ENCODE peak calls at places on chromosomes 12 and 14, in ten cellular contexts. One of them, this sample, is unnamed.

GRCh38 chr14:60648934-60649814 is at the start of gene SIX1:
- DNase-seq in fibroblast of lung: peak
- DNase-seq in SHP77: peak
- DNase-seq in endothelial cell of umbilical vein: peak
- DNase-seq in kidney tubule cell: peak
- DNase-seq in amygdala: no peak
- DNase-seq in activated T-cell treated with anti-CD3 and anti-CD28 coated beads for 1 hour: no peak
- DNase-seq in endodermal cell: peak
- DNase-seq in activated CD4-positive, CD25-positive, alpha-beta regulatory T cell treated with anti-CD3 and anti-CD28 coated beads, Interleukin-2, amount 50 U/mL, for 72 hours: no peak
- DNase-seq in HT-29: no peak
- DNase-seq in this sample: peak

GRCh38 chr12:119206348-119207075 is 27.8 kb downstream of the HSPB8 start:
- DNase-seq in SHP77: no peak
- DNase-seq in activated T-cell treated with anti-CD3 and anti-CD28 coated beads for 1 hour: no peak
- DNase-seq in HT-29: no peak
- DNase-seq in kidney tubule cell: no peak
- DNase-seq in amygdala: no peak
- DNase-seq in endothelial cell of umbilical vein: no peak
- DNase-seq in fibroblast of lung: no peak
- DNase-seq in endodermal cell: peak
- DNase-seq in activated CD4-positive, CD25-positive, alpha-beta regulatory T cell treated with anti-CD3 and anti-CD28 coated beads, Interleukin-2, amount 50 U/mL, for 72 hours: no peak
- DNase-seq in this sample: peak

GRCh38 chr12:124418791-124419190 is 123.9 kb downstream of the RFLNA start:
- DNase-seq in endothelial cell of umbilical vein: no peak
- DNase-seq in HT-29: no peak
- DNase-seq in kidney tubule cell: no peak
- DNase-seq in activated T-cell treated with anti-CD3 and anti-CD28 coated beads for 1 hour: no peak
- DNase-seq in amygdala: no peak
- DNase-seq in activated CD4-positive, CD25-positive, alpha-beta regulatory T cell treated with anti-CD3 and anti-CD28 coated beads, Interleukin-2, amount 50 U/mL, for 72 hours: no peak
- DNase-seq in endodermal cell: no peak
- DNase-seq in SHP77: no peak
- DNase-seq in fibroblast of lung: no peak
- DNase-seq in this sample: no peak

GRCh38 chr14:50001999-50002925 is 109.4 kb downstream of the ARF6 start:
- DNase-seq in SHP77: no peak
- DNase-seq in amygdala: no peak
- DNase-seq in endodermal cell: peak
- DNase-seq in activated CD4-positive, CD25-positive, alpha-beta regulatory T cell treated with anti-CD3 and anti-CD28 coated beads, Interleukin-2, amount 50 U/mL, for 72 hours: peak
- DNase-seq in kidney tubule cell: no peak
- DNase-seq in endothelial cell of umbilical vein: no peak
- DNase-seq in activated T-cell treated with anti-CD3 and anti-CD28 coated beads for 1 hour: peak
- DNase-seq in HT-29: peak
- DNase-seq in fibroblast of lung: no peak
- DNase-seq in this sample: no peak

GRCh38 chr14:33404964-33405574 is 466.4 kb downstream of the NPAS3 start:
- DNase-seq in fibroblast of lung: no peak
- DNase-seq in activated CD4-positive, CD25-positive, alpha-beta regulatory T cell treated with anti-CD3 and anti-CD28 coated beads, Interleukin-2, amount 50 U/mL, for 72 hours: no peak
- DNase-seq in activated T-cell treated with anti-CD3 and anti-CD28 coated beads for 1 hour: no peak
- DNase-seq in endodermal cell: peak
- DNase-seq in endothelial cell of umbilical vein: no peak
- DNase-seq in amygdala: no peak
- DNase-seq in kidney tubule cell: no peak
- DNase-seq in HT-29: no peak
- DNase-seq in SHP77: no peak
- DNase-seq in this sample: no peak

GRCh38 chr14:95024380-95024779 is 132.9 kb downstream of the DICER1 start:
- DNase-seq in SHP77: no peak
- DNase-seq in kidney tubule cell: no peak
- DNase-seq in endothelial cell of umbilical vein: no peak
- DNase-seq in activated T-cell treated with anti-CD3 and anti-CD28 coated beads for 1 hour: no peak
- DNase-seq in amygdala: no peak
- DNase-seq in fibroblast of lung: no peak
- DNase-seq in HT-29: no peak
- DNase-seq in endodermal cell: no peak
- DNase-seq in activated CD4-positive, CD25-positive, alpha-beta regulatory T cell treated with anti-CD3 and anti-CD28 coated beads, Interleukin-2, amount 50 U/mL, for 72 hours: no peak
- DNase-seq in this sample: no peak

GRCh38 chr14:95293474-95293873 is 26.2 kb downstream of the CLMN start:
- DNase-seq in endodermal cell: no peak
- DNase-seq in SHP77: no peak
- DNase-seq in activated CD4-positive, CD25-positive, alpha-beta regulatory T cell treated with anti-CD3 and anti-CD28 coated beads, Interleukin-2, amount 50 U/mL, for 72 hours: no peak
- DNase-seq in fibroblast of lung: no peak
- DNase-seq in endothelial cell of umbilical vein: no peak
- DNase-seq in kidney tubule cell: no peak
- DNase-seq in HT-29: no peak
- DNase-seq in activated T-cell treated with anti-CD3 and anti-CD28 coated beads for 1 hour: no peak
- DNase-seq in amygdala: no peak
- DNase-seq in this sample: no peak

GRCh38 chr14:59739794-59740193 is 130.8 kb downstream of the RTN1 start:
- DNase-seq in SHP77: no peak
- DNase-seq in HT-29: no peak
- DNase-seq in fibroblast of lung: no peak
- DNase-seq in endothelial cell of umbilical vein: no peak
- DNase-seq in amygdala: no peak
- DNase-seq in activated CD4-positive, CD25-positive, alpha-beta regulatory T cell treated with anti-CD3 and anti-CD28 coated beads, Interleukin-2, amount 50 U/mL, for 72 hours: no peak
- DNase-seq in endodermal cell: no peak
- DNase-seq in kidney tubule cell: no peak
- DNase-seq in activated T-cell treated with anti-CD3 and anti-CD28 coated beads for 1 hour: no peak
- DNase-seq in this sample: no peak

GRCh38 chr12:42862055-42862454 is 272.5 kb upstream of the PRICKLE1 start:
- DNase-seq in amygdala: no peak
- DNase-seq in endothelial cell of umbilical vein: peak
- DNase-seq in fibroblast of lung: peak
- DNase-seq in activated CD4-positive, CD25-positive, alpha-beta regulatory T cell treated with anti-CD3 and anti-CD28 coated beads, Interleukin-2, amount 50 U/mL, for 72 hours: no peak
- DNase-seq in activated T-cell treated with anti-CD3 and anti-CD28 coated beads for 1 hour: no peak
- DNase-seq in endodermal cell: no peak
- DNase-seq in kidney tubule cell: peak
- DNase-seq in SHP77: no peak
- DNase-seq in HT-29: no peak
- DNase-seq in this sample: no peak

GRCh38 chr12:96907681-96908163 is 665 bp downstream of the NEDD1 start:
- DNase-seq in HT-29: peak
- DNase-seq in endodermal cell: peak
- DNase-seq in amygdala: no peak
- DNase-seq in SHP77: no peak
- DNase-seq in fibroblast of lung: peak
- DNase-seq in activated CD4-positive, CD25-positive, alpha-beta regulatory T cell treated with anti-CD3 and anti-CD28 coated beads, Interleukin-2, amount 50 U/mL, for 72 hours: peak
- DNase-seq in kidney tubule cell: peak
- DNase-seq in endothelial cell of umbilical vein: peak
- DNase-seq in activated T-cell treated with anti-CD3 and anti-CD28 coated beads for 1 hour: peak
- DNase-seq in this sample: no peak

GRCh38 chr12:38921025-38921677 is 15.8 kb upstream of the CPNE8 start:
- DNase-seq in fibroblast of lung: peak
- DNase-seq in activated T-cell treated with anti-CD3 and anti-CD28 coated beads for 1 hour: no peak
- DNase-seq in endothelial cell of umbilical vein: peak
- DNase-seq in kidney tubule cell: peak
- DNase-seq in endodermal cell: peak
- DNase-seq in SHP77: peak
- DNase-seq in activated CD4-positive, CD25-positive, alpha-beta regulatory T cell treated with anti-CD3 and anti-CD28 coated beads, Interleukin-2, amount 50 U/mL, for 72 hours: no peak
- DNase-seq in amygdala: no peak
- DNase-seq in HT-29: peak
- DNase-seq in this sample: peak

GRCh38 chr12:113203852-113204760 is 17.2 kb upstream of the TPCN1 start:
- DNase-seq in amygdala: no peak
- DNase-seq in endodermal cell: no peak
- DNase-seq in activated CD4-positive, CD25-positive, alpha-beta regulatory T cell treated with anti-CD3 and anti-CD28 coated beads, Interleukin-2, amount 50 U/mL, for 72 hours: no peak
- DNase-seq in kidney tubule cell: no peak
- DNase-seq in activated T-cell treated with anti-CD3 and anti-CD28 coated beads for 1 hour: no peak
- DNase-seq in fibroblast of lung: no peak
- DNase-seq in endothelial cell of umbilical vein: no peak
- DNase-seq in HT-29: no peak
- DNase-seq in SHP77: no peak
- DNase-seq in this sample: no peak

This sample was measured in NCI-H774.